ENCODE peak calls at places on chromosomes 11 and 22, in ten cellular contexts. C, O, R, W, E, Z, B, F, X and H are unnamed samples. For H3K27me3, the result is how much of the 10 kb centered on the place peaks cover.

GRCh38 chr11:35101223-35101622 is 37.7 kb upstream of the CD44 start:
- DNase-seq in X (no peak), Z (no peak), O (no peak), E (peak), W (no peak), F (no peak), R (no peak), B (no peak), C (no peak), H (no peak)

GRCh38 chr11:32318071-32318815 is 117.1 kb downstream of the WT1 start:
- DNase-seq in W (no peak), O (no peak), C (no peak), E (no peak), R (no peak), X (no peak), B (no peak), F (no peak), Z (no peak), H (no peak)

GRCh38 chr11:128496684-128497056 is 90.7 kb downstream of the ETS1 start:
- DNase-seq in F (no peak), X (no peak), O (no peak), E (no peak), C (no peak), R (no peak), W (no peak), B (no peak), Z (peak), H (no peak)

GRCh38 chr22:38211556-38211955 is 9.8 kb downstream of the MAFF start:
- DNase-seq in X (no peak), W (no peak), F (no peak), C (no peak), B (no peak), E (no peak), O (no peak), Z (peak), R (no peak), H (no peak)

GRCh38 chr11:8222820-8223512 is 40.7 kb downstream of the LMO1 start:
- DNase-seq in Z (peak), O (no peak), X (no peak), C (no peak), F (no peak), W (no peak), R (no peak), B (no peak), E (no peak), H (peak)

GRCh38 chr11:82305123-82305522 is 428.5 kb downstream of the FAM181B start:
- DNase-seq in C (no peak), E (no peak), X (no peak), W (no peak), B (no peak), R (no peak), Z (no peak), F (no peak), O (no peak), H (no peak)

GRCh38 chr22:25419247-25420113 is 145.0 kb upstream of the GRK3 start:
- DNase-seq in X (peak), Z (peak), E (no peak), B (no peak), W (no peak), R (no peak), C (no peak), O (no peak), F (no peak), H (no peak)

GRCh38 chr22:28815101-28815500 is 14.7 kb upstream of the XBP1 start:
- DNase-seq in R (no peak), X (no peak), F (no peak), C (no peak), O (no peak), B (no peak), E (no peak), W (no peak), Z (no peak), H (no peak)

GRCh38 chr11:19980957-19981669 is 179.2 kb downstream of the DBX1 start:
- DNase-seq in W (no peak), X (no peak), O (no peak), E (peak), B (no peak), R (no peak), Z (no peak), F (peak), C (no peak), H (no peak)

GRCh38 chr11:72208281-72208680 is 8.3 kb upstream of the FOLR2 start:
- DNase-seq in E (no peak), W (no peak), B (no peak), Z (no peak), X (no peak), C (no peak), R (no peak), O (no peak), F (no peak), H (no peak)

GRCh38 chr11:128026596-128026995 is 560.8 kb downstream of the ETS1 start:
- DNase-seq in O (no peak), R (no peak), Z (no peak), E (no peak), B (no peak), C (no peak), X (no peak), F (no peak), W (no peak), H (no peak)

GRCh38 chr11:130652671-130653335 is 204.4 kb downstream of the ADAMTS15 start:
- DNase-seq in R (no peak), O (no peak), F (peak), W (no peak), Z (peak), E (peak), X (peak), C (no peak), B (no peak), H (no peak)

GRCh38 chr22:24427500-24428164 is at the start of gene ADORA2A:
- DNase-seq in X (no peak), F (no peak), R (peak), B (peak), O (no peak), W (peak), Z (no peak), E (no peak), C (peak), H (no peak)

GRCh38 chr22:24951942-24952836 is at the start of gene KIAA1671:
- DNase-seq in C (peak), Z (peak), W (peak), B (peak), F (peak), O (peak), X (peak), E (peak), R (peak), H (peak)

GRCh38 chr11:121928597-121929580 is 187.1 kb downstream of the BLID start:
- DNase-seq in O (peak), E (no peak), F (no peak), X (no peak), Z (peak), B (no peak), R (peak), W (no peak), C (no peak), H (no peak)

GRCh38 chr11:68968306-68969255 is 12.2 kb downstream of the MRGPRD start:
- DNase-seq in W (no peak), B (no peak), X (no peak), O (no peak), Z (no peak), C (no peak), R (peak), E (no peak), F (peak), H (peak)

GRCh38 chr11:134911514-134912180 is 499.6 kb upstream of the B3GAT1 start:
- DNase-seq in W (no peak), O (no peak), E (no peak), R (no peak), F (no peak), X (no peak), C (no peak), B (no peak), Z (no peak), H (no peak)

GRCh38 chr22:17369553-17370035 is 334 bp downstream of the CECR2 start:
- DNase-seq in C (no peak), R (peak), W (no peak), F (peak), E (peak), Z (peak), X (no peak), B (peak), O (peak), H (peak)

GRCh38 chr11:9796854-9797253 is 133.0 kb downstream of the SWAP70 start:
- DNase-seq in O (no peak), R (no peak), E (no peak), F (no peak), C (no peak), W (no peak), Z (no peak), B (no peak), X (no peak), H (no peak)

GRCh38 chr22:27668828-27669797 is 132.4 kb downstream of the MN1 start:
- DNase-seq in Z (peak), W (no peak), O (no peak), R (peak), F (no peak), C (no peak), E (peak), X (no peak), B (no peak), H (no peak)

GRCh38 chr11:86559311-86559945 is 113.0 kb downstream of the ME3 start:
- DNase-seq in E (no peak), Z (no peak), O (no peak), R (no peak), C (no peak), W (no peak), X (no peak), B (no peak), F (peak), H (no peak)

GRCh38 chr22:40210814-40211213 is 33.1 kb downstream of the TNRC6B start:
- DNase-seq in O (no peak), C (no peak), B (no peak), E (no peak), R (no peak), W (no peak), X (no peak), F (no peak), Z (no peak), H (no peak)

GRCh38 chr11:443542-444199 is 1.9 kb upstream of the ANO9 start:
- DNase-seq in F (no peak), O (no peak), W (no peak), X (no peak), C (no peak), B (no peak), R (peak), Z (no peak), E (no peak), H (no peak)

DNA sequence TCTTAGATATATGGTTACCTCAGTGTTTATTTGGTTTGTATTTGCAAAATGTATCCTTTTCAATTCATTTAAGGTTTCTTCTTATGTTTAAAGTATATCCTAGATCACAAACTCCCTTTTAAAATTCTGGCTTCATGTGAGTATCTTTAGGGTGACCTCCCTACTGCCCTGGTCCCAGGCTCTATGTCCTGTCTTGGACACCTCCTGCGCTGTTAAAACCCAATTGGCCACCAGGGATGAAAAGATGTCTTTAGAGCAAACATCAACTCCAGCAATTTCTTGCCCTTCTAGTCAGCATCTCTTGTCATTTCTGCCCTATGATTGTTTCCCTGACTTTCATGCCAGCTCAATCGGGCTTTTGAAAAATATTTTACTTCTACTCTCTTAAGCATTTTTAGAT is 28.8 kb upstream of the SYT13 start:
- DNase-seq in O (no peak), R (peak), X (no peak), Z (no peak), B (no peak), E (no peak), C (no peak), W (no peak), F (no peak), H (no peak)
- H3K27me3 ChIP-seq in O (under half), R (under half), X (under half), Z (under half), B (under half), E (under half), C (under half), W (under half), F (under half), H (under half)

DNA sequence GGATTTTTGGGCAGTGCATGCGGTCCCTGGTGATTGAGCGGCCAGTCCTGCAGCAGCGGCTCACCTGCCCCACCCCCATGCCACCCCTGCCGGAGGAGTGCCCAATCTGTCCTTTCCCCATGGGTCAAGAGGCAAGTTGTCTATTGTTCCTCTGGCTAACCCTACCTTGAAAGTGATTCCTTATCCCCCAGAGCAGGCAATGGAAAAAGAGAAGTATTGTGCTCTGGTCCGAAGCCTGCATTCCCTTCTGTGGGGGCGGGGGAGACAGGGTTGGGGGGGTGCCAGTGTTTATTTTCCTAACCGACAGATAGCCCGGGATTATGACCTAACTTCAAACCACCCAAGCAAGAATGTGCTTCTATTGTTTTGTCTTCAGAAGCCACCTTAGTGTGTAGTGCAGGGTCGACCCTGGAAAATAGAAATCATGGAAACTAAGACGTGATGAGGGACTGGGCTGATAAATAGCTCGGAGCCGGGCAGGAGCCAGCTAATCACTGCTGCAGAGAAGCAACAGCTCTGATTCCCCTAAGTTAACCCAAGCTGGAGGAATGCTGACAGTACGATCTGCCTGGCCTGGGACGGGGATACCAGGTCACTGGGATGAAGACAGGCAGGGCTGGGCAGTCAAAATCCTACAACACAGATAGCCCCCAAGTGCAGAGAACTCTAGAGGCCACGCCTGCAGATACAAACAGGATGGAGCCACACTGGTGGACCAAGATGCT is 38.7 kb upstream of the ATXN10 start:
- DNase-seq in O (no peak), F (no peak), E (peak), R (peak), B (no peak), Z (peak), W (no peak), X (no peak), C (no peak), H (no peak)
- H3K4me3 ChIP-seq in O (no peak), F (no peak), E (no peak), R (no peak), B (no peak), Z (no peak), W (no peak), X (no peak), C (no peak), H (no peak)

DNA sequence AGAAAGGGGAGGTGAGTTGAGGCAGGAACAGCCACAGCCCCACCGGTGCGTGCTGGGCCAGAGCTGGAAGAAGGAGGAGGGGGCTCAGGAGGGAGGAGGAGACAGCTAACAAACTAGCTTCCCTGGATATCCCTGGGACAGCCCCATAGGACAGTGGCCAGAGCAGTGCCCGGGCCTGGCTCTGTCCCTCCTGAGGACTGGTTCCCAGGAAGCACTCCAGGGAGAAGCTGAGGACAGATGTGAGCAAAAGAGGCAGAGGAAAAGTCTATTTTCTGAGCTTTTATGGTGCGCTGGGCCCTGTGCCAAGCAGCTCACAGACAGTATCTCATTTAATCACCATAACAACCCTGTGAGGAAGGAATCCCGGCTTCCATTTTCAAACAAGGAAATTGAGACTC is 8.3 kb downstream of the DCHS1 start:
- DNase-seq in Z (peak), W (no peak), R (peak), X (no peak), O (no peak), E (no peak), F (peak), C (no peak), B (no peak), H (no peak)
- H3K27ac ChIP-seq in Z (no peak), W (peak), R (no peak), X (peak), O (no peak), E (no peak), F (peak), C (peak), B (peak), H (peak)

GRCh38 chr22:49402169-49402568 is 425.5 kb downstream of the BRD1 start:
- DNase-seq in F (no peak), X (no peak), E (no peak), C (no peak), W (no peak), O (no peak), B (no peak), R (no peak), Z (peak), H (no peak)

GRCh38 chr22:49403102-49403501 is 424.6 kb downstream of the BRD1 start:
- DNase-seq in R (no peak), B (no peak), E (no peak), F (no peak), W (no peak), C (no peak), Z (peak), X (no peak), O (no peak), H (no peak)

GRCh38 chr22:49405590-49405989 is 422.1 kb downstream of the BRD1 start:
- DNase-seq in B (no peak), E (no peak), Z (no peak), C (no peak), X (no peak), R (no peak), W (no peak), O (no peak), F (no peak), H (no peak)

GRCh38 chr22:49404576-49405199 is 423.0 kb downstream of the BRD1 start:
- DNase-seq in E (no peak), W (no peak), X (no peak), O (no peak), C (no peak), R (no peak), B (no peak), F (no peak), Z (peak), H (no peak)

DNA sequence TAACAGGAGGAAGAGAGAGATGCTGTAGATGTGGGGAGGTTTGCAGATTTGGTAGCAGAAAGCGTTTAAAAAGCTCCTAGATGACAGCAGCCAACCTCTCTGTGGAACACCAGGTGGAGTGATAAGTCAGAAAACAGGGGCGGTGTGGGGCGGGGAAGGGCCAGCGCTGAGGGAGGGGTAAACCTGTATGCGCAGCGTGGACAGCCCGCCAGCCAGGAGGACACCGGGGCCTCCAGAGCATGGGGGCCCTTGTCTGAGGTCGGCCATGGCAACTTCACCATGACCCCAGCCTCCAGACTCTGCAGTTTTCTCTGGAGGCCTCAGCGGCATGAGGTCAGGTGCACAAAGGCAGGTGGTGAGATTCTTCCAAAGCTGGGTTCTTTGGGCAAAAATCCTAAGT is 423.7 kb downstream of the BRD1 start:
- DNase-seq in E (no peak), B (no peak), C (no peak), F (no peak), X (no peak), W (no peak), O (no peak), Z (peak), R (no peak), H (no peak)
- H3K27me3 ChIP-seq in E (under half), B (under half), C (under half), F (under half), X (under half), W (under half), O (under half), Z (under half), R (under half), H (under half)

GRCh38 chr11:1874406-1875092 is 17.1 kb downstream of the PRR33 start:
- DNase-seq in B (no peak), Z (no peak), X (no peak), E (no peak), O (no peak), C (no peak), W (no peak), R (no peak), F (peak), H (no peak)
- H3K4me3 ChIP-seq in B (no peak), Z (no peak), X (no peak), E (no peak), O (no peak), C (no peak), W (no peak), R (no peak), F (no peak), H (no peak)

GRCh38 chr11:108788565-108789199 is 123.8 kb downstream of the DDX10 start:
- DNase-seq in F (no peak), W (no peak), X (no peak), O (peak), Z (peak), R (peak), B (no peak), C (no peak), E (peak), H (no peak)

GRCh38 chr11:108787105-108787504 is 122.2 kb downstream of the DDX10 start:
- DNase-seq in E (no peak), B (no peak), X (no peak), R (no peak), C (no peak), Z (no peak), O (no peak), W (no peak), F (no peak), H (no peak)

GRCh38 chr11:108781921-108782320 is 117.1 kb downstream of the DDX10 start:
- DNase-seq in B (no peak), O (no peak), E (no peak), F (no peak), Z (no peak), C (no peak), W (no peak), X (no peak), R (no peak), H (no peak)

GRCh38 chr11:108790501-108791299 is 125.8 kb downstream of the DDX10 start:
- DNase-seq in Z (no peak), X (no peak), O (no peak), R (no peak), F (no peak), W (no peak), B (no peak), C (no peak), E (no peak), H (no peak)

DNA sequence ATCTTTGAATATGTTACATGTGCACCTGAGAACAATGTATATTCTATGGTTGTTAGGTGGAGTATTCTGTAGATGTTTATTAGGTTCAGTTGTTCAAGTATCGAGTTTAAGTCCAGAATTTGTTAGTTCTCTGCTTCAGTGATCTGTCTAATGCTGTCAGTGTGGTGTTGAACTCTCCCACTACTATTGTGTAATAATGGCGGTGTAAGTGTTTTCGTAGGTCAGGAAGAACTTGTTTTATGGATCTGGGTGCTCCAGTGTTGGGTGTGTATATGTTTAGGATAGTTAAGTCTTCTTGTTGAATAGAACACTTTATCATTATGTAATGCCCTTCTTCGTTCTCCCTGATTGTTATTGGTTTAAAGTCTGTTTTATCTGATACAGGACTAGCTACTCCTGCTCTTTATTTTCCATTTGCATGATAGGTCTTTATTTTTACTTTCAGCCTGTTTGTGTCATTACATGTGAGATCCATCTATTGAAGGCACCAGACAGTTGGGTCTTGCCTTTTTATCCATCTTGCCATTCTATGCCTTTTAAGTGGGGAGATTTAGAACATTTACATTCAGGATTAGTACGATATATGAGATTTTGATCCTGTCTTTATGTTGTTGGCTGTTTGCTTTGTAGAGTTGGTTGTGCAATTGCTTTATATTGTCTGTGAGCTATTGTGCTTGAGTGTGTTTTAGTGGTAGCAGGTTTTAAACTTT is 121.6 kb downstream of the DDX10 start:
- DNase-seq in E (no peak), Z (no peak), R (no peak), W (no peak), B (no peak), F (no peak), C (no peak), O (no peak), X (no peak), H (no peak)
- H3K27ac ChIP-seq in E (no peak), Z (no peak), R (no peak), W (no peak), B (no peak), F (no peak), C (no peak), O (no peak), X (no peak), H (no peak)